ENCODE peak calls at places on chromosomes 3 and 15, in ten cellular contexts. One of them, this sample, is unnamed.

GRCh38 chr3:196686436-196686835 is 25.6 kb downstream of the CEP19 start:
- DNase-seq in neural crest cell: no peak
- DNase-seq in nephron progenitor cell: no peak
- DNase-seq in dorsolateral prefrontal cortex: no peak
- DNase-seq in pancreas: no peak
- DNase-seq in coronary artery: no peak
- DNase-seq in mesothelial cell of epicardium: no peak
- DNase-seq in psoas muscle: no peak
- DNase-seq in progenitor cell of endocrine pancreas: no peak
- DNase-seq in GM12865: no peak
- DNase-seq in this sample: no peak

GRCh38 chr3:23981955-23982354 is 36.9 kb downstream of the NR1D2 start:
- DNase-seq in neural crest cell: no peak
- DNase-seq in nephron progenitor cell: peak
- DNase-seq in dorsolateral prefrontal cortex: no peak
- DNase-seq in pancreas: no peak
- DNase-seq in coronary artery: no peak
- DNase-seq in mesothelial cell of epicardium: no peak
- DNase-seq in psoas muscle: no peak
- DNase-seq in progenitor cell of endocrine pancreas: no peak
- DNase-seq in GM12865: no peak
- DNase-seq in this sample: no peak

GRCh38 chr3:40382617-40382979 is 4.4 kb upstream of the ENTPD3 start:
- DNase-seq in neural crest cell: no peak
- DNase-seq in nephron progenitor cell: no peak
- DNase-seq in dorsolateral prefrontal cortex: no peak
- DNase-seq in pancreas: no peak
- DNase-seq in coronary artery: no peak
- DNase-seq in mesothelial cell of epicardium: no peak
- DNase-seq in psoas muscle: no peak
- DNase-seq in progenitor cell of endocrine pancreas: no peak
- DNase-seq in GM12865: no peak
- DNase-seq in this sample: no peak

GRCh38 chr15:85284497-85284896 is 95.9 kb upstream of the AKAP13 start:
- DNase-seq in neural crest cell: no peak
- DNase-seq in nephron progenitor cell: no peak
- DNase-seq in dorsolateral prefrontal cortex: no peak
- DNase-seq in pancreas: no peak
- DNase-seq in coronary artery: no peak
- DNase-seq in mesothelial cell of epicardium: no peak
- DNase-seq in psoas muscle: no peak
- DNase-seq in progenitor cell of endocrine pancreas: no peak
- DNase-seq in GM12865: peak
- DNase-seq in this sample: no peak

GRCh38 chr3:108114423-108115065 is 23.7 kb upstream of the CD47 start:
- DNase-seq in neural crest cell: no peak
- DNase-seq in nephron progenitor cell: no peak
- DNase-seq in dorsolateral prefrontal cortex: no peak
- DNase-seq in pancreas: no peak
- DNase-seq in coronary artery: no peak
- DNase-seq in mesothelial cell of epicardium: no peak
- DNase-seq in psoas muscle: no peak
- DNase-seq in progenitor cell of endocrine pancreas: no peak
- DNase-seq in GM12865: no peak
- DNase-seq in this sample: no peak

GRCh38 chr3:50447290-50447840 is 56.1 kb downstream of the CACNA2D2 start:
- DNase-seq in neural crest cell: no peak
- DNase-seq in nephron progenitor cell: no peak
- DNase-seq in dorsolateral prefrontal cortex: no peak
- DNase-seq in pancreas: no peak
- DNase-seq in coronary artery: no peak
- DNase-seq in mesothelial cell of epicardium: no peak
- DNase-seq in psoas muscle: no peak
- DNase-seq in progenitor cell of endocrine pancreas: no peak
- DNase-seq in GM12865: no peak
- DNase-seq in this sample: no peak

GRCh38 chr15:99956022-99956775 is 223.0 kb upstream of the LYSMD4 start:
- DNase-seq in neural crest cell: no peak
- DNase-seq in nephron progenitor cell: no peak
- DNase-seq in dorsolateral prefrontal cortex: no peak
- DNase-seq in pancreas: no peak
- DNase-seq in coronary artery: peak
- DNase-seq in mesothelial cell of epicardium: no peak
- DNase-seq in psoas muscle: no peak
- DNase-seq in progenitor cell of endocrine pancreas: no peak
- DNase-seq in GM12865: no peak
- DNase-seq in this sample: no peak

GRCh38 chr3:139529624-139530023 is 9.9 kb downstream of the RBP1 start:
- DNase-seq in neural crest cell: no peak
- DNase-seq in nephron progenitor cell: no peak
- DNase-seq in dorsolateral prefrontal cortex: no peak
- DNase-seq in pancreas: no peak
- DNase-seq in coronary artery: no peak
- DNase-seq in mesothelial cell of epicardium: no peak
- DNase-seq in psoas muscle: no peak
- DNase-seq in progenitor cell of endocrine pancreas: no peak
- DNase-seq in GM12865: no peak
- DNase-seq in this sample: no peak

GRCh38 chr3:58202917-58203360 is 7.8 kb downstream of the DNASE1L3 start:
- DNase-seq in neural crest cell: no peak
- DNase-seq in nephron progenitor cell: no peak
- DNase-seq in dorsolateral prefrontal cortex: peak
- DNase-seq in pancreas: no peak
- DNase-seq in coronary artery: no peak
- DNase-seq in mesothelial cell of epicardium: no peak
- DNase-seq in psoas muscle: no peak
- DNase-seq in progenitor cell of endocrine pancreas: no peak
- DNase-seq in GM12865: peak
- DNase-seq in this sample: no peak

GRCh38 chr3:25683410-25683809 is 18.7 kb upstream of the TOP2B start:
- DNase-seq in neural crest cell: no peak
- DNase-seq in nephron progenitor cell: no peak
- DNase-seq in dorsolateral prefrontal cortex: no peak
- DNase-seq in pancreas: no peak
- DNase-seq in coronary artery: no peak
- DNase-seq in mesothelial cell of epicardium: no peak
- DNase-seq in psoas muscle: no peak
- DNase-seq in progenitor cell of endocrine pancreas: no peak
- DNase-seq in GM12865: no peak
- DNase-seq in this sample: no peak

GRCh38 chr3:114060906-114061655 is 4.5 kb downstream of the QTRT2 start:
- DNase-seq in neural crest cell: no peak
- DNase-seq in nephron progenitor cell: no peak
- DNase-seq in dorsolateral prefrontal cortex: no peak
- DNase-seq in pancreas: no peak
- DNase-seq in coronary artery: no peak
- DNase-seq in mesothelial cell of epicardium: no peak
- DNase-seq in psoas muscle: no peak
- DNase-seq in progenitor cell of endocrine pancreas: no peak
- DNase-seq in GM12865: no peak
- DNase-seq in this sample: no peak

GRCh38 chr3:55483196-55484095 is 3.7 kb downstream of the WNT5A start:
- DNase-seq in neural crest cell: peak
- DNase-seq in nephron progenitor cell: peak
- DNase-seq in dorsolateral prefrontal cortex: no peak
- DNase-seq in pancreas: no peak
- DNase-seq in coronary artery: no peak
- DNase-seq in mesothelial cell of epicardium: no peak
- DNase-seq in psoas muscle: no peak
- DNase-seq in progenitor cell of endocrine pancreas: no peak
- DNase-seq in GM12865: no peak
- DNase-seq in this sample: no peak

GRCh38 chr3:99626415-99626788 is 12.0 kb upstream of the COL8A1 start:
- DNase-seq in neural crest cell: no peak
- DNase-seq in nephron progenitor cell: no peak
- DNase-seq in dorsolateral prefrontal cortex: no peak
- DNase-seq in pancreas: no peak
- DNase-seq in coronary artery: no peak
- DNase-seq in mesothelial cell of epicardium: no peak
- DNase-seq in psoas muscle: no peak
- DNase-seq in progenitor cell of endocrine pancreas: no peak
- DNase-seq in GM12865: peak
- DNase-seq in this sample: no peak

GRCh38 chr3:141491929-141492328 is 5.1 kb downstream of the RASA2 start:
- DNase-seq in neural crest cell: no peak
- DNase-seq in nephron progenitor cell: no peak
- DNase-seq in dorsolateral prefrontal cortex: no peak
- DNase-seq in pancreas: no peak
- DNase-seq in coronary artery: no peak
- DNase-seq in mesothelial cell of epicardium: no peak
- DNase-seq in psoas muscle: no peak
- DNase-seq in progenitor cell of endocrine pancreas: no peak
- DNase-seq in GM12865: no peak
- DNase-seq in this sample: no peak

GRCh38 chr15:71730277-71731144 is 79.8 kb upstream of the NR2E3 start:
- DNase-seq in neural crest cell: peak
- DNase-seq in nephron progenitor cell: peak
- DNase-seq in dorsolateral prefrontal cortex: no peak
- DNase-seq in pancreas: peak
- DNase-seq in coronary artery: no peak
- DNase-seq in mesothelial cell of epicardium: no peak
- DNase-seq in psoas muscle: no peak
- DNase-seq in progenitor cell of endocrine pancreas: no peak
- DNase-seq in GM12865: peak
- DNase-seq in this sample: no peak

GRCh38 chr3:12897537-12898289 is 56.3 kb upstream of the RPL32 start:
- DNase-seq in neural crest cell: no peak
- DNase-seq in nephron progenitor cell: no peak
- DNase-seq in dorsolateral prefrontal cortex: no peak
- DNase-seq in pancreas: no peak
- DNase-seq in coronary artery: no peak
- DNase-seq in mesothelial cell of epicardium: no peak
- DNase-seq in psoas muscle: peak
- DNase-seq in progenitor cell of endocrine pancreas: no peak
- DNase-seq in GM12865: no peak
- DNase-seq in this sample: no peak

DNA sequence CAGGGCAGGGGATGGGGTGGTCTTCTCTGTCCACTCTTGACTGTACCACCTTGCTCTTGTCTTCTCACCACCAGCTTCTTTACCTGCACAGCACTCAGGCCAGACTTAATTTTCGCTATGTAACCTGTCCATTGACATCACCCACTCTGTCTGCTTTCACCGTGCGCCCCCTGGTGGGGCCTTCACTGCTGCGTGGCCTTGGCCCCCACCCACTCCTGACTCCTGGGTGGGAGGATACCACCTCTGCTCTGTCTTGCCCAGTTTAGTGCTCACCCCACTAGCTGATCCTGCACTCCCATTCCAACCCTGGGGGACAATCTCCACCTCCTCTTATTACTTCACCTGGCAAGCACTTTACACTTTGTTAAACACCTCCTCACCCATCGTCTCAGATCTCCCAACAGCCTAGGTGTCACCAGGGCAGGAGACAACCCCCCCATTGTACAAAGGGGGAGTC is 17.7 kb downstream of the PTH1R start:
- DNase-seq in neural crest cell: peak
- DNase-seq in nephron progenitor cell: peak
- DNase-seq in dorsolateral prefrontal cortex: no peak
- DNase-seq in pancreas: peak
- DNase-seq in coronary artery: no peak
- DNase-seq in mesothelial cell of epicardium: peak
- DNase-seq in psoas muscle: peak
- DNase-seq in progenitor cell of endocrine pancreas: peak
- DNase-seq in GM12865: peak
- DNase-seq in this sample: peak
- TF ChIP-seq CTCF in neural crest cell: peak
- TF ChIP-seq CTCF in nephron progenitor cell: peak
- TF ChIP-seq CTCF in dorsolateral prefrontal cortex: peak
- TF ChIP-seq CTCF in pancreas: peak
- TF ChIP-seq CTCF in coronary artery: peak
- TF ChIP-seq CTCF in mesothelial cell of epicardium: peak
- TF ChIP-seq CTCF in psoas muscle: peak
- TF ChIP-seq CTCF in progenitor cell of endocrine pancreas: peak
- TF ChIP-seq CTCF in GM12865: peak
- TF ChIP-seq CTCF in this sample: peak

GRCh38 chr3:172982731-172983364 is 158.2 kb downstream of the SPATA16 start:
- DNase-seq in neural crest cell: no peak
- DNase-seq in nephron progenitor cell: no peak
- DNase-seq in dorsolateral prefrontal cortex: no peak
- DNase-seq in pancreas: no peak
- DNase-seq in coronary artery: no peak
- DNase-seq in mesothelial cell of epicardium: no peak
- DNase-seq in psoas muscle: no peak
- DNase-seq in progenitor cell of endocrine pancreas: no peak
- DNase-seq in GM12865: no peak
- DNase-seq in this sample: no peak
- TF ChIP-seq CTCF in neural crest cell: peak
- TF ChIP-seq CTCF in nephron progenitor cell: peak
- TF ChIP-seq CTCF in dorsolateral prefrontal cortex: peak
- TF ChIP-seq CTCF in pancreas: no peak
- TF ChIP-seq CTCF in coronary artery: no peak
- TF ChIP-seq CTCF in mesothelial cell of epicardium: no peak
- TF ChIP-seq CTCF in psoas muscle: no peak
- TF ChIP-seq CTCF in progenitor cell of endocrine pancreas: no peak
- TF ChIP-seq CTCF in GM12865: no peak
- TF ChIP-seq CTCF in this sample: no peak

DNA sequence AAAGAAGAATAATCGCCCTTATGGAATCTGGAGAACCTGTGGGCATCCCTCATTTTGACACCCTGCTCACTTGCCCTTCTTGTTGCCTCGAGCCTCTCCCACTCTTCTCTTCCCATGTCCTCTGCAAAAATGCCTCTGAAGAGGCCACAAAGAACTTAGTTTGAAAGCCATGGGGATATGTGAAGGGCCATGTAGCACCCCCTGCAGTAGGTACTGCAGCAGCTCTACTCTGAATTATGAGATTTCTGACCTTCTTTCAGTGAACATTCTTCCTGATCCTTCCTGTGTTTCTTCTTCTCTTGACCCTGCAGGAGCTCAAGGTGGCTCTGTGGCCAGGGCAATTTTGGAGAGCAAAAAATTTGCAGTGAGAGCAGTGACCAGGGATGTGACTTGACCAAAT is 30.4 kb upstream of the TRA2B start:
- DNase-seq in neural crest cell: no peak
- DNase-seq in nephron progenitor cell: no peak
- DNase-seq in dorsolateral prefrontal cortex: no peak
- DNase-seq in pancreas: no peak
- DNase-seq in coronary artery: no peak
- DNase-seq in mesothelial cell of epicardium: no peak
- DNase-seq in psoas muscle: no peak
- DNase-seq in progenitor cell of endocrine pancreas: no peak
- DNase-seq in GM12865: no peak
- DNase-seq in this sample: no peak
- TF ChIP-seq CTCF in neural crest cell: no peak
- TF ChIP-seq CTCF in nephron progenitor cell: no peak
- TF ChIP-seq CTCF in dorsolateral prefrontal cortex: no peak
- TF ChIP-seq CTCF in pancreas: no peak
- TF ChIP-seq CTCF in coronary artery: no peak
- TF ChIP-seq CTCF in mesothelial cell of epicardium: no peak
- TF ChIP-seq CTCF in psoas muscle: no peak
- TF ChIP-seq CTCF in progenitor cell of endocrine pancreas: no peak
- TF ChIP-seq CTCF in GM12865: no peak
- TF ChIP-seq CTCF in this sample: no peak

DNA sequence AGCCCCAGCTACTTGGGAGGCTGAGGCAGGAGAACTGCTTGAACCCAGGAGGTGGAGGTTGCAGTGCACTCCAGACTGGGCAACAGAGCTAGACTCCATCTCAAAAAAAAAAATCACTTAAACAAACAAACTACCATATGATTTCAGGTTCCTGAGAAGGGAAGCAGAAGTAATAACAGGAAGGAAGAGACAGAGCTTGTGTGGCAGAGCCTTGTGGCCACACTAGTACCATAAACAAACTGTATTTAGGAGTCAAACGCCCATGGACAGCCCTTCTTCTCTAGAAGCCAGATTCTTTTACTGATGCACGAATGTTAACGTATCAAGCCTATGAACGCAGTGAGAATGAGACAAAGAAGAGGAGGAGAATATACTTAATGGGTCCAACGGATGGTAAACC is 12.0 kb downstream of the MTMR10 start:
- DNase-seq in neural crest cell: no peak
- DNase-seq in nephron progenitor cell: no peak
- DNase-seq in dorsolateral prefrontal cortex: no peak
- DNase-seq in pancreas: no peak
- DNase-seq in coronary artery: no peak
- DNase-seq in mesothelial cell of epicardium: no peak
- DNase-seq in psoas muscle: no peak
- DNase-seq in progenitor cell of endocrine pancreas: no peak
- DNase-seq in GM12865: no peak
- DNase-seq in this sample: no peak
- TF ChIP-seq CTCF in neural crest cell: no peak
- TF ChIP-seq CTCF in nephron progenitor cell: no peak
- TF ChIP-seq CTCF in dorsolateral prefrontal cortex: no peak
- TF ChIP-seq CTCF in pancreas: no peak
- TF ChIP-seq CTCF in coronary artery: no peak
- TF ChIP-seq CTCF in mesothelial cell of epicardium: no peak
- TF ChIP-seq CTCF in psoas muscle: no peak
- TF ChIP-seq CTCF in progenitor cell of endocrine pancreas: no peak
- TF ChIP-seq CTCF in GM12865: no peak
- TF ChIP-seq CTCF in this sample: no peak